ENCODE peak calls at places on chromosomes 13 and 19, in seven cellular contexts. One of them, this sample, is unnamed.

GRCh38 chr13:112735791-112736190 is 46.0 kb downstream of the ATP11A start:
- DNase-seq in activated CD4-positive, alpha-beta T cell treated with anti-CD3 and anti-CD28 coated beads, Interleukin-2, amount 10 ng/mL, durations not matched to agents 7 days and 5 days: no peak
- DNase-seq in activated T-cell treated with anti-CD3 and anti-CD28 coated beads, Interleukin-2, amount 50 U/mL, for 72 hours: no peak
- DNase-seq in hippocampal formation: no peak
- DNase-seq in NCI-H2107: no peak
- DNase-seq in stimulated activated effector memory CD8-positive, alpha-beta T cell treated with anti-CD3 and anti-CD28 coated beads, Interleukin-12 subunit alpha, Interleukin-12 subunit beta, amount 100 ng/mL, for 72 hours: no peak
- DNase-seq in NCI-H1092: no peak
- DNase-seq in this sample: no peak

GRCh38 chr13:87122551-87122950 is 548.6 kb upstream of the SLITRK5 start:
- DNase-seq in activated CD4-positive, alpha-beta T cell treated with anti-CD3 and anti-CD28 coated beads, Interleukin-2, amount 10 ng/mL, durations not matched to agents 7 days and 5 days: no peak
- DNase-seq in activated T-cell treated with anti-CD3 and anti-CD28 coated beads, Interleukin-2, amount 50 U/mL, for 72 hours: no peak
- DNase-seq in hippocampal formation: no peak
- DNase-seq in NCI-H2107: no peak
- DNase-seq in stimulated activated effector memory CD8-positive, alpha-beta T cell treated with anti-CD3 and anti-CD28 coated beads, Interleukin-12 subunit alpha, Interleukin-12 subunit beta, amount 100 ng/mL, for 72 hours: no peak
- DNase-seq in NCI-H1092: no peak
- DNase-seq in this sample: no peak

GRCh38 chr13:46905249-46905648 is 8.4 kb upstream of the HTR2A start:
- DNase-seq in activated CD4-positive, alpha-beta T cell treated with anti-CD3 and anti-CD28 coated beads, Interleukin-2, amount 10 ng/mL, durations not matched to agents 7 days and 5 days: no peak
- DNase-seq in activated T-cell treated with anti-CD3 and anti-CD28 coated beads, Interleukin-2, amount 50 U/mL, for 72 hours: no peak
- DNase-seq in hippocampal formation: no peak
- DNase-seq in NCI-H2107: no peak
- DNase-seq in stimulated activated effector memory CD8-positive, alpha-beta T cell treated with anti-CD3 and anti-CD28 coated beads, Interleukin-12 subunit alpha, Interleukin-12 subunit beta, amount 100 ng/mL, for 72 hours: no peak
- DNase-seq in NCI-H1092: no peak
- DNase-seq in this sample: no peak

GRCh38 chr19:33404916-33405315 is 31.4 kb downstream of the CEBPG start:
- DNase-seq in activated CD4-positive, alpha-beta T cell treated with anti-CD3 and anti-CD28 coated beads, Interleukin-2, amount 10 ng/mL, durations not matched to agents 7 days and 5 days: no peak
- DNase-seq in activated T-cell treated with anti-CD3 and anti-CD28 coated beads, Interleukin-2, amount 50 U/mL, for 72 hours: no peak
- DNase-seq in hippocampal formation: no peak
- DNase-seq in NCI-H2107: no peak
- DNase-seq in stimulated activated effector memory CD8-positive, alpha-beta T cell treated with anti-CD3 and anti-CD28 coated beads, Interleukin-12 subunit alpha, Interleukin-12 subunit beta, amount 100 ng/mL, for 72 hours: no peak
- DNase-seq in NCI-H1092: no peak
- DNase-seq in this sample: no peak

GRCh38 chr19:33819875-33820781 is 23.5 kb downstream of the KCTD15 start:
- DNase-seq in activated CD4-positive, alpha-beta T cell treated with anti-CD3 and anti-CD28 coated beads, Interleukin-2, amount 10 ng/mL, durations not matched to agents 7 days and 5 days: peak
- DNase-seq in activated T-cell treated with anti-CD3 and anti-CD28 coated beads, Interleukin-2, amount 50 U/mL, for 72 hours: peak
- DNase-seq in hippocampal formation: no peak
- DNase-seq in NCI-H2107: no peak
- DNase-seq in stimulated activated effector memory CD8-positive, alpha-beta T cell treated with anti-CD3 and anti-CD28 coated beads, Interleukin-12 subunit alpha, Interleukin-12 subunit beta, amount 100 ng/mL, for 72 hours: peak
- DNase-seq in NCI-H1092: no peak
- DNase-seq in this sample: no peak

GRCh38 chr13:113002206-113002821 is 33.3 kb downstream of the MCF2L start:
- DNase-seq in activated CD4-positive, alpha-beta T cell treated with anti-CD3 and anti-CD28 coated beads, Interleukin-2, amount 10 ng/mL, durations not matched to agents 7 days and 5 days: no peak
- DNase-seq in activated T-cell treated with anti-CD3 and anti-CD28 coated beads, Interleukin-2, amount 50 U/mL, for 72 hours: no peak
- DNase-seq in hippocampal formation: no peak
- DNase-seq in NCI-H2107: peak
- DNase-seq in stimulated activated effector memory CD8-positive, alpha-beta T cell treated with anti-CD3 and anti-CD28 coated beads, Interleukin-12 subunit alpha, Interleukin-12 subunit beta, amount 100 ng/mL, for 72 hours: no peak
- DNase-seq in NCI-H1092: peak
- DNase-seq in this sample: no peak

GRCh38 chr19:11169896-11170678 is 14.5 kb upstream of the SPC24 start:
- DNase-seq in activated CD4-positive, alpha-beta T cell treated with anti-CD3 and anti-CD28 coated beads, Interleukin-2, amount 10 ng/mL, durations not matched to agents 7 days and 5 days: no peak
- DNase-seq in activated T-cell treated with anti-CD3 and anti-CD28 coated beads, Interleukin-2, amount 50 U/mL, for 72 hours: no peak
- DNase-seq in hippocampal formation: no peak
- DNase-seq in NCI-H2107: no peak
- DNase-seq in stimulated activated effector memory CD8-positive, alpha-beta T cell treated with anti-CD3 and anti-CD28 coated beads, Interleukin-12 subunit alpha, Interleukin-12 subunit beta, amount 100 ng/mL, for 72 hours: no peak
- DNase-seq in NCI-H1092: no peak
- DNase-seq in this sample: no peak

GRCh38 chr19:12937243-12938053 is 961 bp upstream of the CALR start:
- DNase-seq in activated CD4-positive, alpha-beta T cell treated with anti-CD3 and anti-CD28 coated beads, Interleukin-2, amount 10 ng/mL, durations not matched to agents 7 days and 5 days: peak
- DNase-seq in activated T-cell treated with anti-CD3 and anti-CD28 coated beads, Interleukin-2, amount 50 U/mL, for 72 hours: peak
- DNase-seq in hippocampal formation: no peak
- DNase-seq in NCI-H2107: peak
- DNase-seq in stimulated activated effector memory CD8-positive, alpha-beta T cell treated with anti-CD3 and anti-CD28 coated beads, Interleukin-12 subunit alpha, Interleukin-12 subunit beta, amount 100 ng/mL, for 72 hours: no peak
- DNase-seq in NCI-H1092: peak
- DNase-seq in this sample: no peak

GRCh38 chr13:31982540-31982939 is 49.0 kb upstream of the FRY start:
- DNase-seq in activated CD4-positive, alpha-beta T cell treated with anti-CD3 and anti-CD28 coated beads, Interleukin-2, amount 10 ng/mL, durations not matched to agents 7 days and 5 days: no peak
- DNase-seq in activated T-cell treated with anti-CD3 and anti-CD28 coated beads, Interleukin-2, amount 50 U/mL, for 72 hours: no peak
- DNase-seq in hippocampal formation: no peak
- DNase-seq in NCI-H2107: peak
- DNase-seq in stimulated activated effector memory CD8-positive, alpha-beta T cell treated with anti-CD3 and anti-CD28 coated beads, Interleukin-12 subunit alpha, Interleukin-12 subunit beta, amount 100 ng/mL, for 72 hours: no peak
- DNase-seq in NCI-H1092: peak
- DNase-seq in this sample: no peak

This sample was measured in GM19239.